ENCODE peak calls at places on chromosome 1, in eight cellular contexts. U is stimulated activated CD4-positive, alpha-beta T cell treated with anti-CD3 and anti-CD28 coated beads, Interleukin-4, amount 100 ng/mL, for 24 hours; Q is stimulated activated CD8-positive, alpha-beta memory T cell treated with anti-CD3 and anti-CD28 coated beads, Interleukin-4, amount 100 ng/mL, for 1 hour; I is HCEC 1CT; C is fibroblast of pulmonary artery; H is activated CD4-positive, CD25-positive, alpha-beta regulatory T cell treated with anti-CD3 and anti-CD28 coated beads, Interleukin-2, amount 50 U/mL, for 72 hours; D is NAMALWA; W is AML-193. T is an unnamed sample.

GRCh38 chr1:232978091-232978634 is 27.8 kb downstream of the NTPCR start:
- DNase-seq in D (no peak), I (no peak), H (no peak), Q (no peak), W (no peak), C (peak; percentile 49), U (no peak), T (peak; percentile 2)

GRCh38 chr1:236058141-236058626 is 6.7 kb downstream of the NID1 start:
- DNase-seq in D (no peak), H (no peak), C (peak; percentile 63), Q (no peak), U (no peak), I (peak; percentile 66), W (no peak), T (no peak)

GRCh38 chr1:180257461-180257860 is 27.4 kb downstream of the LHX4 start:
- DNase-seq in I (no peak), C (no peak), D (no peak), H (no peak), W (no peak), U (no peak), Q (no peak), T (no peak)

GRCh38 chr1:19654886-19655717 is 9.6 kb upstream of the HTR6 start:
- DNase-seq in Q (no peak), C (no peak), W (no peak), D (no peak), U (no peak), H (no peak), I (no peak), T (no peak)

GRCh38 chr1:182120411-182121258 is 59.1 kb upstream of the ZNF648 start:
- DNase-seq in U (no peak), D (no peak), C (peak; percentile 4), H (no peak), Q (no peak), W (no peak), I (no peak), T (no peak)

GRCh38 chr1:240109920-240110685 is 18.4 kb downstream of the FMN2 start:
- DNase-seq in W (no peak), C (no peak), D (no peak), Q (no peak), H (no peak), I (no peak), U (no peak), T (no peak)

GRCh38 chr1:43282220-43283195 is 2.9 kb downstream of the C1orf210 start:
- DNase-seq in W (no peak), I (no peak), H (no peak), D (no peak), Q (no peak), U (no peak), C (no peak), T (peak; percentile 25)

GRCh38 chr1:23838401-23838866 is 13.2 kb upstream of the HMGCL start:
- DNase-seq in W (peak; percentile 59), U (peak; percentile 74), D (peak; percentile 91), C (peak; percentile 52), H (peak; percentile 72), I (peak; percentile 14), Q (peak; percentile 59), T (peak; percentile 74)

GRCh38 chr1:154908937-154909336 is 27.6 kb downstream of the PMVK start:
- DNase-seq in W (no peak), Q (no peak), D (no peak), H (no peak), I (no peak), C (no peak), U (no peak), T (no peak)

GRCh38 chr1:203408485-203409229 is 57.7 kb upstream of the FMOD start:
- DNase-seq in U (no peak), W (no peak), C (peak; percentile 78), D (no peak), H (no peak), I (peak; percentile 82), Q (no peak), T (peak; percentile 64)

GRCh38 chr1:192805832-192806323 is 3.0 kb upstream of the RGS2 start:
- DNase-seq in D (peak; percentile 90), C (peak; percentile 98), H (no peak), Q (no peak), U (peak; percentile 40), I (peak; percentile 93), W (peak; percentile 94), T (no peak)

GRCh38 chr1:221419513-221420088 is 322.3 kb downstream of the DUSP10 start:
- DNase-seq in Q (no peak), W (no peak), H (no peak), I (peak; percentile 85), D (no peak), C (peak; percentile 70), U (no peak), T (no peak)